ENCODE peak calls at places on chromosome 20, in four cellular contexts. R is heart left ventricle, S is RCC 7860, Z is SJSA1. H is an unnamed sample.

GRCh38 chr20:49747707-49748524 is 34.2 kb upstream of the B4GALT5 start:
- DNase-seq in R (peak; percentile 97), S (no peak), Z (no peak), H (no peak)

GRCh38 chr20:23653400-23653938 is 15.7 kb upstream of the CST3 start:
- DNase-seq in R (no peak), S (no peak), Z (no peak), H (no peak)

GRCh38 chr20:38355161-38356012 is 9.1 kb downstream of the LBP start:
- DNase-seq in R (no peak), S (no peak), Z (no peak), H (no peak)

GRCh38 chr20:11178946-11179654 is 505.3 kb upstream of the JAG1 start:
- DNase-seq in R (no peak), S (peak; percentile 89), Z (no peak), H (no peak)

GRCh38 chr20:50690562-50690978 is 772 bp downstream of the RIPOR3 start:
- DNase-seq in R (no peak), S (no peak), Z (no peak), H (no peak)

GRCh38 chr20:9392892-9393857 is 121.2 kb upstream of the LAMP5 start:
- DNase-seq in R (peak; percentile 71), S (peak; percentile 31), Z (peak; percentile 71), H (peak; percentile 37)

GRCh38 chr20:2757001-2757400 is 43.4 kb downstream of the CPXM1 start:
- DNase-seq in R (no peak), S (no peak), Z (no peak), H (no peak)

GRCh38 chr20:61912665-61913422 is 152.8 kb downstream of the TAF4 start:
- DNase-seq in R (no peak), S (no peak), Z (no peak), H (no peak)

GRCh38 chr20:25061821-25062530 is 4.0 kb upstream of the ACSS1 start:
- DNase-seq in R (no peak), S (no peak), Z (no peak), H (no peak)

GRCh38 chr20:62500237-62500864 is 24.6 kb upstream of the GATA5 start:
- DNase-seq in R (peak; percentile 77), S (peak; percentile 32), Z (peak; percentile 78), H (no peak)

GRCh38 chr20:58026361-58026760 is 202.1 kb downstream of the ANKRD60 start:
- DNase-seq in R (no peak), S (no peak), Z (no peak), H (no peak)

GRCh38 chr20:62236674-62236996 is 1.7 kb upstream of the OSBPL2 start:
- DNase-seq in R (no peak), S (no peak), Z (no peak), H (no peak)

GRCh38 chr20:52731086-52731485 is 241.1 kb upstream of the TSHZ2 start:
- DNase-seq in R (no peak), S (no peak), Z (no peak), H (no peak)

GRCh38 chr20:50409495-50409894 is 100.7 kb upstream of the PTPN1 start:
- DNase-seq in R (no peak), S (no peak), Z (no peak), H (no peak)

GRCh38 chr20:4216142-4216735 is 200.9 kb upstream of the RNF24 start:
- DNase-seq in R (no peak), S (no peak), Z (no peak), H (no peak)

GRCh38 chr20:34285450-34285849 is 17.7 kb downstream of the AHCY start:
- DNase-seq in R (no peak), S (no peak), Z (no peak), H (no peak)

GRCh38 chr20:38434310-38434741 is 802 bp downstream of the SNHG17 start:
- DNase-seq in R (no peak), S (no peak), Z (no peak), H (no peak)

GRCh38 chr20:20837574-20838021 is 125.2 kb upstream of the RALGAPA2 start:
- DNase-seq in R (no peak), S (peak; percentile 14), Z (no peak), H (peak; percentile 17)

GRCh38 chr20:4664691-4665360 is 56.9 kb upstream of the PRND start:
- DNase-seq in R (no peak), S (no peak), Z (no peak), H (no peak)

GRCh38 chr20:38962044-38962897 is at the start of gene DHX35:
- DNase-seq in R (peak; percentile 98), S (peak; percentile 92), Z (peak; percentile 98), H (peak; percentile 91)

GRCh38 chr20:36988494-36988966 is 37.0 kb upstream of the SAMHD1 start:
- DNase-seq in R (no peak), S (no peak), Z (no peak), H (no peak)

GRCh38 chr20:17873410-17874270 is 95.0 kb downstream of the SNX5 start:
- DNase-seq in R (peak; percentile 89), S (no peak), Z (peak; percentile 90), H (peak; percentile 88)

GRCh38 chr20:51067792-51068191 is 44.9 kb upstream of the KCNG1 start:
- DNase-seq in R (no peak), S (peak; percentile 33), Z (no peak), H (no peak)

GRCh38 chr20:37202267-37202943 is 23.1 kb upstream of the MROH8 start:
- DNase-seq in R (no peak), S (peak; percentile 96), Z (peak; percentile 73), H (peak; percentile 65)

GRCh38 chr20:62117658-62118057 is 4.6 kb upstream of the LSM14B start:
- DNase-seq in R (peak; percentile 68), S (no peak), Z (no peak), H (no peak)

GRCh38 chr20:48703107-48703506 is 124.7 kb downstream of the PREX1 start:
- DNase-seq in R (peak; percentile 71), S (no peak), Z (no peak), H (no peak)

GRCh38 chr20:35463455-35464300 is 8.3 kb downstream of the CEP250 start:
- DNase-seq in R (peak; percentile 40), S (peak; percentile 57), Z (peak; percentile 51), H (peak; percentile 47)

GRCh38 chr20:25317351-25318075 is 69.6 kb downstream of the PYGB start:
- DNase-seq in R (no peak), S (no peak), Z (no peak), H (no peak)

GRCh38 chr20:11582073-11582472 is 335.6 kb upstream of the BTBD3 start:
- DNase-seq in R (no peak), S (no peak), Z (no peak), H (no peak)

GRCh38 chr20:54433653-54434052 is 41.7 kb upstream of the DOK5 start:
- DNase-seq in R (no peak), S (no peak), Z (no peak), H (no peak)

GRCh38 chr20:21503345-21503744 is 10.5 kb downstream of the NKX2-2 start:
- DNase-seq in R (no peak), S (peak; percentile 66), Z (no peak), H (no peak)

GRCh38 chr20:542777-543368 is 717 bp downstream of the CSNK2A1 start:
- DNase-seq in R (peak; percentile 36), S (no peak), Z (no peak), H (no peak)

GRCh38 chr20:43590036-43590391 is 723 bp upstream of the IFT52 start:
- DNase-seq in R (no peak), S (no peak), Z (no peak), H (no peak)

GRCh38 chr20:62795023-62795761 is 1.1 kb upstream of the MRGBP start:
- DNase-seq in R (peak; percentile 56), S (peak; percentile 50), Z (peak; percentile 66), H (no peak)

GRCh38 chr20:8305449-8305978 is 173.4 kb downstream of the PLCB1 start:
- DNase-seq in R (peak; percentile 51), S (peak; percentile 16), Z (peak; percentile 43), H (no peak)

GRCh38 chr20:5844063-5844681 is 94.0 kb downstream of the SHLD1 start:
- DNase-seq in R (no peak), S (peak; percentile 67), Z (no peak), H (no peak)

GRCh38 chr20:11296951-11297350 is 620.7 kb upstream of the BTBD3 start:
- DNase-seq in R (no peak), S (no peak), Z (no peak), H (no peak)

GRCh38 chr20:46221271-46221670 is 87.0 kb downstream of the CDH22 start:
- DNase-seq in R (no peak), S (no peak), Z (no peak), H (no peak)